ENCODE peak calls at places on chromosomes 11 and 22, in four cellular contexts. Z, A, G and D are unnamed samples.
A peak's percentile ranks its signal among the peaks of the same experiment; 100 is the strongest.

GRCh38 chr22:42786606-42787356 is 66.1 kb upstream of the A4GALT start:
- DNase-seq in A (no peak), G (no peak), Z (no peak), D (no peak)

GRCh38 chr11:117175104-117175503 is 3.4 kb upstream of the SIDT2 start:
- DNase-seq in A (no peak), Z (no peak), G (no peak), D (no peak)

GRCh38 chr22:20748820-20749428 is 25.0 kb upstream of the SERPIND1 start:
- DNase-seq in G (no peak), Z (peak; percentile 67), A (no peak), D (no peak)

GRCh38 chr22:23193882-23194281 is 13.6 kb downstream of the BCR start:
- DNase-seq in G (no peak), Z (no peak), A (no peak), D (no peak)

GRCh38 chr11:128714881-128715280 is 21.0 kb downstream of the FLI1 start:
- DNase-seq in A (no peak), Z (no peak), G (no peak), D (peak; percentile 95)

GRCh38 chr11:48103621-48104561 is 112.7 kb upstream of the OR4B1 start:
- DNase-seq in A (no peak), G (no peak), Z (no peak), D (no peak)

GRCh38 chr11:797300-798092 is 585 bp downstream of the SLC25A22 start:
- DNase-seq in A (peak; percentile 78), Z (peak; percentile 76), G (peak; percentile 66), D (peak; percentile 85)

GRCh38 chr11:11568651-11569229 is 53.1 kb downstream of the GALNT18 start:
- DNase-seq in Z (no peak), A (no peak), G (no peak), D (no peak)

GRCh38 chr11:69841859-69842698 is 22.9 kb upstream of the FGF3 start:
- DNase-seq in G (no peak), Z (peak; percentile 16), A (no peak), D (no peak)

GRCh38 chr11:3994030-3994640 is 100.5 kb upstream of the RRM1 start:
- DNase-seq in Z (no peak), G (no peak), A (no peak), D (no peak)

DNA sequence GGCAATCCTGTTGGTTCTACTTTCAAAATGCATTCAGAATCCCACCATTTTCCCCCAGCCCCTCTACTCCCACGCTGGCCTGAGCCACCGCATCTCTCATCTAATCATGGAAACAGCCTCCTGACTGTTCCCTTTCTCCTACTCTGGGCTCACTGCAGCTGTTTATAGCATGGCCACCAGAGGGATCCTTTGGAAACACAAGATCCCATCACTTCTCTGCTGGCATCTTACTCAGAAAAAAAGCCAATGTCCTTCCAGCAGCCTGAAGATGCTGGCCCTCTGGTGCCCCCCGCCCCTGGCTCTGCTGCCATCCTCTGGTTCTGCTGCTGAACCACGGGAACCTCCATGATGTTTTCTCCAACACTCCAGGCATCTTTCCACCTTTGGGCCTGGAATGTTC is 11.1 kb downstream of the MS4A8 start:
- DNase-seq in A (no peak), Z (no peak), G (no peak), D (peak; percentile 5)
- TF ChIP-seq CTCF in A (no peak), Z (no peak), G (no peak), D (peak; percentile 26)

DNA sequence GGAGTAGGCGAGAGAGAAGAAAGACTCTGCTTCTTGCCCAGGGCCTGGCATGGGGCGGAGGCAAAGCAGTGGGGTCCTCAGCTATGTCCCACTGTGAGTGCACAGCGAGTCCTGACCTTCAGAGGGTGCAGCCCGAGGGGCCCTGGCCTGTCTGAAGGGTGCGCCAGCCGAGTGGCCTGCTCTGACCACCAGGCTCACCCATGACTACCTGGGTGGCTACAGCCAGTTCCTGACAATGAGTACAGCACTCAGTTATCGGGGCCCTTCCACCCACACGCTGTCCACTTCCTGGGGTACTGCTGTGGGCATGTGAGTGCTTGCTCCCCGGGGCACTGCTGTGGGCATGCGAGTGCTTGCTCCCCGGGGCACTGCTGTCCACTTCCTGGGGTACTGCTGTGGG is 74.1 kb upstream of the B3GAT1 start:
- DNase-seq in Z (no peak), G (no peak), A (no peak), D (no peak)
- H3K27ac ChIP-seq in Z (no peak overlapping the region), G (no peak overlapping the region), A (no peak overlapping the region), D (no peak overlapping the region)

DNA sequence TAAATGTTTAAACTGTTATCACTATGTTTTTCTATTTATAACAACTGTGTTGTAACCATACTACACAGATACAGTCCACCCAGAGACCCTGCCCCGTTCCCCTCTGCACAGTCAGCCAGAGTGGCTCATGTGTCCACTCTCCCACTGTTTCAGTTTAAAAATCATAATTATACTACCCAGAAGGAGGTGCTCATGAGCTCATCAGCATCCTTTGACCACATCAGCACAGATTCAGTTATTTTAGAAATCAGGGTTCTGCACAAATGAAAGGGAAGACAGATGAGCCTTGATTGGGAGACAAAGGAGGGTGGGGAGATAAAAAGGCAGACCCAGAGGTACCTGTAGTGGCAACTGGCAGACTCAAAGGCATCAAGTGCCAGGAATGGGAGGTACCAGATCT is 124.3 kb downstream of the RCN1 start:
- DNase-seq in G (no peak), Z (no peak), A (no peak), D (no peak)
- TF ChIP-seq CTCF in G (no peak), Z (no peak), A (no peak), D (no peak)

DNA sequence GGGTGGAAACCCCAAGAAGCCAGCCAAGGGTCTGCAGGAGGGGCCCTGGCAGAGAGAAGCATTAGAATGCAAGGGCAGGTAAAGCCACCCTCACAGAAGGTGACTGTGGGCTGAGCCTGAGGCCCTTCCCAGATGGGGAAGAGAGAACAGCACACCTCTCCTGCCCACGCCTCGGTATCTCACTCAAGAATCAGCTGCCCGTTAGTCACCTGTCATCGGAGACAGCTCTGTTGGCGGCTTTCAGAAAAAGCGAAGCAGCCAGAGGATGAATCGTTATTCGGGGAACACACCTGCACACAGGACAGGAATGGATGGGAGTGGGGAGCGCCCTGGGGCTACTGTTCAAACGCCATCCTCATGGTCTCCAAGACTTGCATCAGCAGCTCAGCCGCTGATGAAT is 21.7 kb upstream of the TMA7B start:
- DNase-seq in Z (no peak), G (no peak), A (no peak), D (no peak)
- H3K27ac ChIP-seq in Z (no peak overlapping the region), G (no peak overlapping the region), A (no peak overlapping the region), D (no peak overlapping the region)

GRCh38 chr22:50621948-50622722 is 5.8 kb downstream of the ARSA start:
- DNase-seq in A (no peak), G (no peak), Z (no peak), D (no peak)
- TF ChIP-seq CTCF in A (no peak), G (no peak), Z (no peak), D (peak; percentile 36)

DNA sequence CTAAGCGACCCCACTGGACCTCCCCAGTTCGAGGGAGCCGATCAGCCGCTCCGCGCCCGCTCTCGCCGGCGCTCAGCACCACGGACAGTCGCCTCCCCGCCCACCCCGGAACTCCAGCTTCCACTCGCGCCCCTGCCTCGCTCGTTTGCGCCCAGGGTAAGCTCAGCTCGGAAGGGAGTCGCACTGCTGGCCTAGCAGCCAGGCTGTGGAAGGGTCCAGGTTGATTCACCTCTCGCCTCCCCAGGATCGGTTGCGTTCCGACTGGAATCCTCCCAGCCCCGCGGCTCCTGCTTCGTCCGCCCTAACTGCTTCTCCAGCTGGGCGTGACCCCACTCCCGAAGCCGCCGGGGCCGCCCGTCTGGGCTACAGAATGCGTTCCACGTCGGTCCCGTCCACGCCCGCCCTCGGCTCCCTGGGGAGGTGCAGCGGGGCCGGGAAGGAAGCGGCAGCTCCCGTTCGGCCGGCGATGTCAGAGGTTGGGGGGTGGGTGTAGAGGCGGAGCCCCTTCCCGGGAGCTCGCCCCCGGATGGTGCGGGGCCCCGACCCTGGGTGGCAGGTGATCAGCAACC is 343 bp downstream of the SCN3B start:
- DNase-seq in A (peak; percentile 50), G (peak; percentile 58), Z (peak; percentile 35), D (peak; percentile 31)
- H3K27ac ChIP-seq in A (peak overlapping the region; percentile 60), G (peak overlapping the region; percentile 81), Z (no peak overlapping the region), D (no peak overlapping the region)

GRCh38 chr11:87740968-87741367 is 434.3 kb downstream of the RAB38 start:
- DNase-seq in Z (no peak), A (no peak), G (no peak), D (no peak)

GRCh38 chr11:87739766-87740165 is 435.5 kb downstream of the RAB38 start:
- DNase-seq in Z (no peak), A (no peak), G (no peak), D (no peak)

GRCh38 chr11:87740513-87740912 is 434.7 kb downstream of the RAB38 start:
- DNase-seq in Z (no peak), G (no peak), A (no peak), D (no peak)

GRCh38 chr11:87743002-87743401 is 432.2 kb downstream of the RAB38 start:
- DNase-seq in G (no peak), Z (no peak), A (no peak), D (no peak)
- TF ChIP-seq CTCF in G (no peak), Z (no peak), A (no peak), D (peak; percentile 44)

GRCh38 chr11:16350125-16350524 is 6.2 kb downstream of the SOX6 start:
- DNase-seq in A (no peak), Z (no peak), G (no peak), D (no peak)

GRCh38 chr11:16347928-16348685 is 8.2 kb downstream of the SOX6 start:
- DNase-seq in Z (no peak), G (no peak), A (no peak), D (no peak)

GRCh38 chr11:16356751-16357365 is 512 bp upstream of the SOX6 start:
- DNase-seq in G (peak; percentile 22), A (no peak), Z (no peak), D (peak; percentile 5)

GRCh38 chr11:16356057-16356750 is at the start of gene SOX6:
- DNase-seq in A (no peak), G (no peak), Z (no peak), D (peak; percentile 5)

GRCh38 chr11:16352707-16353106 is 3.6 kb downstream of the SOX6 start:
- DNase-seq in Z (no peak), A (no peak), G (no peak), D (no peak)
- H3K27ac ChIP-seq in Z (no peak overlapping the region), A (no peak overlapping the region), G (no peak overlapping the region), D (no peak overlapping the region)

GRCh38 chr11:92811341-92811740 is 158.1 kb upstream of the MTNR1B start:
- DNase-seq in Z (no peak), A (no peak), G (no peak), D (no peak)

GRCh38 chr11:92812841-92813240 is 156.6 kb upstream of the MTNR1B start:
- DNase-seq in A (no peak), Z (no peak), G (no peak), D (no peak)

GRCh38 chr11:92810423-92810822 is 159.0 kb upstream of the MTNR1B start:
- DNase-seq in A (no peak), Z (no peak), G (no peak), D (no peak)

GRCh38 chr11:92804388-92804787 is 165.1 kb upstream of the MTNR1B start:
- DNase-seq in Z (no peak), G (no peak), A (no peak), D (no peak)

DNA sequence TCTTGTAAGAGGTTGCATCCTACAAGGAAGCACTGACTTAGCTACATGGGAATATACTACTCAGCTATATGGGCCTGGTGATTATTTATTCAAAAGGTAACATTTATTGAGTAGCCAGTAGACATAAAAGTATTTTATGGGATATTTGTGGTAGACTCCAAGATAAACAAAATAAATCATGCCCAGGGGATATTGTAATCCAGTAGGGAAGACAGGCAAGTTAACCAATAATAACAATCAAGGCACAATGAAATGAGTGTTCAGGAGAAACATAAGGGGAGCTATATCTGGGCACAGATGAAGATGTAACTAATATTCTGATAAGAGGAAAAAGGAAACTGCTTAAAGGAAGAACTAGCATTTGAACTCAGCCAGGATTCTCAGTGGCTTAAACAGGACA is 161.4 kb upstream of the MTNR1B start:
- DNase-seq in A (no peak), G (no peak), Z (no peak), D (no peak)
- TF ChIP-seq CTCF in A (no peak), G (no peak), Z (no peak), D (no peak)